ENCODE peak calls at places on chromosomes 11 and 22, in six cellular contexts. Q is cardiac fibroblast, A is HuH-7, P is NCI-H460, F is epithelial cell of esophagus, M is non-pigmented ciliary epithelial cell. N is an unnamed sample.

GRCh38 chr22:21876486-21877176 is 9.2 kb upstream of the MAPK1 start:
- DNase-seq in A (no peak), Q (peak), P (peak), F (no peak), M (peak), N (no peak)

GRCh38 chr11:95088946-95089619 is 563 bp upstream of the ENDOD1 start:
- DNase-seq in A (no peak), F (no peak), M (no peak), Q (no peak), P (no peak), N (no peak)

GRCh38 chr22:38490915-38491314 is 15.2 kb downstream of the DDX17 start:
- DNase-seq in A (no peak), F (no peak), M (no peak), Q (peak), P (no peak), N (peak)

GRCh38 chr11:34356918-34357645 is 728 bp downstream of the ABTB2 start:
- DNase-seq in M (no peak), A (peak), F (peak), P (peak), Q (peak), N (peak)

GRCh38 chr11:125956371-125956770 is 10.5 kb downstream of the VSIG10L2 start:
- DNase-seq in M (no peak), P (no peak), Q (peak), F (no peak), A (no peak), N (peak)

GRCh38 chr11:295351-296205 is 3.7 kb downstream of the IFITM5 start:
- DNase-seq in P (no peak), A (no peak), Q (no peak), M (no peak), F (no peak), N (peak)

GRCh38 chr11:44920451-44920850 is 30.2 kb downstream of the TP53I11 start:
- DNase-seq in F (no peak), M (no peak), A (no peak), Q (no peak), P (no peak), N (no peak)

GRCh38 chr11:12914401-12914912 is 94.7 kb upstream of the RASSF10 start:
- DNase-seq in P (peak), Q (no peak), F (peak), M (no peak), A (peak), N (peak)

GRCh38 chr11:118921121-118921928 is 4.4 kb downstream of the BCL9L start:
- DNase-seq in Q (peak), P (peak), A (peak), F (peak), M (no peak), N (peak)

GRCh38 chr11:112856133-112856532 is 105.1 kb upstream of the NCAM1 start:
- DNase-seq in A (no peak), M (no peak), P (no peak), Q (no peak), F (no peak), N (no peak)

GRCh38 chr11:76624515-76625379 is 45.8 kb downstream of the LRRC32 start:
- DNase-seq in P (no peak), A (no peak), M (no peak), F (no peak), Q (no peak), N (no peak)

GRCh38 chr11:10793470-10794255 is 15.1 kb downstream of the EIF4G2 start:
- DNase-seq in A (no peak), F (no peak), Q (no peak), M (no peak), P (no peak), N (no peak)

GRCh38 chr22:44700456-44700855 is 1.5 kb upstream of the PRR5 start:
- DNase-seq in A (no peak), Q (no peak), P (no peak), F (no peak), M (no peak), N (no peak)

GRCh38 chr11:15034687-15035267 is 38.6 kb upstream of the CALCB start:
- DNase-seq in P (no peak), M (no peak), Q (no peak), A (no peak), F (no peak), N (no peak)

GRCh38 chr11:94652735-94653284 is 85.6 kb downstream of the PIWIL4 start:
- DNase-seq in A (no peak), M (no peak), P (no peak), F (no peak), Q (no peak), N (no peak)

GRCh38 chr11:121367434-121367833 is 74.9 kb downstream of the SC5D start:
- DNase-seq in Q (peak), P (no peak), A (no peak), F (no peak), M (no peak), N (no peak)

GRCh38 chr11:122399375-122399774 is 256.1 kb upstream of the UBASH3B start:
- DNase-seq in F (peak), Q (no peak), M (no peak), A (no peak), P (no peak), N (no peak)

GRCh38 chr11:104968856-104969776 is 742 bp upstream of the CASP4 start:
- DNase-seq in M (no peak), F (no peak), P (peak), Q (peak), A (peak), N (peak)

GRCh38 chr11:95792200-95792599 is 1.9 kb downstream of the CEP57 start:
- DNase-seq in M (no peak), F (no peak), P (no peak), Q (no peak), A (no peak), N (no peak)

GRCh38 chr22:30733081-30733680 is 38.5 kb downstream of the OSBP2 start:
- DNase-seq in Q (peak), F (peak), A (no peak), M (no peak), P (no peak), N (no peak)

GRCh38 chr22:27629908-27630733 is 171.4 kb downstream of the MN1 start:
- DNase-seq in M (no peak), P (no peak), A (no peak), Q (no peak), F (no peak), N (no peak)

GRCh38 chr11:2215230-2215560 is 43.6 kb upstream of the TH start:
- DNase-seq in F (no peak), A (no peak), M (no peak), P (no peak), Q (no peak), N (no peak)

GRCh38 chr22:37229805-37230672 is 14.0 kb downstream of the RAC2 start:
- DNase-seq in A (no peak), P (peak), M (no peak), F (peak), Q (peak), N (peak)

GRCh38 chr22:43867839-43868652 is 5.7 kb upstream of the SULT4A1 start:
- DNase-seq in F (peak), A (peak), P (peak), M (peak), Q (peak), N (peak)

GRCh38 chr22:36405221-36405631 is 17.5 kb upstream of the MYH9 start:
- DNase-seq in F (no peak), P (no peak), M (no peak), Q (no peak), A (no peak), N (no peak)

GRCh38 chr22:17743661-17744411 is 30.4 kb downstream of the BID start:
- DNase-seq in P (no peak), M (no peak), F (peak), Q (no peak), A (no peak), N (no peak)

GRCh38 chr11:122673706-122674105 is 18.2 kb downstream of the UBASH3B start:
- DNase-seq in P (no peak), F (peak), Q (peak), M (no peak), A (no peak), N (no peak)

GRCh38 chr11:47905358-47906059 is 57.4 kb upstream of the NUP160 start:
- DNase-seq in P (no peak), Q (peak), F (peak), A (no peak), M (peak), N (no peak)

GRCh38 chr11:45212566-45213315 is 66.3 kb downstream of the PRDM11 start:
- DNase-seq in P (no peak), F (no peak), A (peak), M (no peak), Q (no peak), N (no peak)

GRCh38 chr11:77158041-77158695 is 30.1 kb downstream of the MYO7A start:
- DNase-seq in F (no peak), Q (no peak), A (no peak), M (no peak), P (no peak), N (peak)

N was measured in Right ventricle myocardium superior.